ENCODE peak calls at places on chromosomes 16 and 17, in four cellular contexts. One of them, this sample, is unnamed.

GRCh38 chr17:48548687-48549621 is 4.0 kb upstream of the HOXB2 start:
- DNase-seq in WTC11: no peak
- DNase-seq in K562: no peak
- DNase-seq in HepG2: no peak
- DNase-seq in this sample: no peak

GRCh38 chr17:269616-270514 is 82.7 kb downstream of the RPH3AL start:
- DNase-seq in WTC11: no peak
- DNase-seq in K562: peak; percentile 7
- DNase-seq in HepG2: no peak
- DNase-seq in this sample: no peak

GRCh38 chr17:48429638-48430586 is at the start of gene SKAP1:
- DNase-seq in WTC11: peak; percentile 68
- DNase-seq in K562: no peak
- DNase-seq in HepG2: no peak
- DNase-seq in this sample: no peak

GRCh38 chr16:25023541-25023940 is 8.4 kb upstream of the ARHGAP17 start:
- DNase-seq in WTC11: no peak
- DNase-seq in K562: no peak
- DNase-seq in HepG2: no peak
- DNase-seq in this sample: no peak

GRCh38 chr16:54193656-54194007 is 93.0 kb downstream of the IRX3 start:
- DNase-seq in WTC11: peak; percentile 90
- DNase-seq in K562: peak; percentile 68
- DNase-seq in HepG2: peak; percentile 58
- DNase-seq in this sample: peak; percentile 4

GRCh38 chr16:86786338-86786737 is 208.0 kb downstream of the FOXL1 start:
- DNase-seq in WTC11: no peak
- DNase-seq in K562: no peak
- DNase-seq in HepG2: no peak
- DNase-seq in this sample: no peak

GRCh38 chr17:21029032-21029431 is 13.8 kb downstream of the USP22 start:
- DNase-seq in WTC11: no peak
- DNase-seq in K562: no peak
- DNase-seq in HepG2: no peak
- DNase-seq in this sample: no peak

GRCh38 chr16:84308120-84308519 is 13.4 kb downstream of the WFDC1 start:
- DNase-seq in WTC11: peak; percentile 79
- DNase-seq in K562: peak; percentile 49
- DNase-seq in HepG2: peak; percentile 40
- DNase-seq in this sample: no peak

GRCh38 chr17:77371888-77372443 is 231.2 kb downstream of the SEC14L1 start:
- DNase-seq in WTC11: no peak
- DNase-seq in K562: no peak
- DNase-seq in HepG2: no peak
- DNase-seq in this sample: no peak

GRCh38 chr17:76735586-76736348 is 1.4 kb downstream of the SRSF2 start:
- DNase-seq in WTC11: no peak
- DNase-seq in K562: peak; percentile 15
- DNase-seq in HepG2: no peak
- DNase-seq in this sample: no peak

GRCh38 chr17:72244942-72245341 is 124.1 kb downstream of the SOX9 start:
- DNase-seq in WTC11: no peak
- DNase-seq in K562: no peak
- DNase-seq in HepG2: no peak
- DNase-seq in this sample: no peak

GRCh38 chr16:85310868-85311585 is 198.8 kb upstream of the CIBAR2 start:
- DNase-seq in WTC11: no peak
- DNase-seq in K562: peak; percentile 61
- DNase-seq in HepG2: no peak
- DNase-seq in this sample: no peak

GRCh38 chr16:88357306-88358032 is 25.3 kb upstream of the ZNF469 start:
- DNase-seq in WTC11: no peak
- DNase-seq in K562: no peak
- DNase-seq in HepG2: no peak
- DNase-seq in this sample: no peak

GRCh38 chr16:73053379-73054130 is 5.6 kb upstream of the ZFHX3 start:
- DNase-seq in WTC11: no peak
- DNase-seq in K562: no peak
- DNase-seq in HepG2: peak; percentile 75
- DNase-seq in this sample: no peak

GRCh38 chr16:53094013-53094630 is 39.3 kb downstream of the CHD9 start:
- DNase-seq in WTC11: no peak
- DNase-seq in K562: peak; percentile 78
- DNase-seq in HepG2: no peak
- DNase-seq in this sample: peak; percentile 45

GRCh38 chr17:78114831-78115723 is 13.5 kb downstream of the TMC6 start:
- DNase-seq in WTC11: no peak
- DNase-seq in K562: peak; percentile 2
- DNase-seq in HepG2: no peak
- DNase-seq in this sample: no peak

GRCh38 chr16:50038756-50039529 is 13.9 kb downstream of the CNEP1R1 start:
- DNase-seq in WTC11: peak; percentile 17
- DNase-seq in K562: peak; percentile 35
- DNase-seq in HepG2: no peak
- DNase-seq in this sample: no peak

GRCh38 chr17:705863-706262 is 8.8 kb downstream of the VPS53 start:
- DNase-seq in WTC11: no peak
- DNase-seq in K562: no peak
- DNase-seq in HepG2: no peak
- DNase-seq in this sample: no peak

GRCh38 chr17:12421646-12422306 is 243.9 kb upstream of the MYOCD start:
- DNase-seq in WTC11: no peak
- DNase-seq in K562: no peak
- DNase-seq in HepG2: no peak
- DNase-seq in this sample: no peak

GRCh38 chr17:40430272-40431230 is 12.7 kb upstream of the IGFBP4 start:
- DNase-seq in WTC11: no peak
- DNase-seq in K562: no peak
- DNase-seq in HepG2: no peak
- DNase-seq in this sample: no peak

GRCh38 chr17:19771971-19772630 is 24.0 kb upstream of the ALDH3A1 start:
- DNase-seq in WTC11: no peak
- DNase-seq in K562: no peak
- DNase-seq in HepG2: no peak
- DNase-seq in this sample: no peak

GRCh38 chr16:17467923-17468540 is 2.7 kb downstream of the XYLT1 start:
- DNase-seq in WTC11: peak; percentile 77
- DNase-seq in K562: peak; percentile 32
- DNase-seq in HepG2: peak; percentile 33
- DNase-seq in this sample: no peak

GRCh38 chr16:84795338-84796053 is 24.3 kb upstream of the CRISPLD2 start:
- DNase-seq in WTC11: no peak
- DNase-seq in K562: no peak
- DNase-seq in HepG2: no peak
- DNase-seq in this sample: no peak

GRCh38 chr17:29115906-29116651 is 64.1 kb downstream of the MYO18A start:
- DNase-seq in WTC11: peak; percentile 76
- DNase-seq in K562: peak; percentile 50
- DNase-seq in HepG2: peak; percentile 36
- DNase-seq in this sample: no peak

GRCh38 chr16:74169687-74170522 is 126.7 kb upstream of the PSMD7 start:
- DNase-seq in WTC11: no peak
- DNase-seq in K562: no peak
- DNase-seq in HepG2: no peak
- DNase-seq in this sample: no peak

GRCh38 chr16:68069511-68070248 is 15.5 kb upstream of the NFATC3 start:
- DNase-seq in WTC11: no peak
- DNase-seq in K562: no peak
- DNase-seq in HepG2: no peak
- DNase-seq in this sample: no peak

GRCh38 chr16:30967795-30968194 is 10.2 kb downstream of the SETD1A start:
- DNase-seq in WTC11: no peak
- DNase-seq in K562: no peak
- DNase-seq in HepG2: no peak
- DNase-seq in this sample: no peak

GRCh38 chr16:78740269-78740668 is 640.8 kb downstream of the WWOX start:
- DNase-seq in WTC11: no peak
- DNase-seq in K562: no peak
- DNase-seq in HepG2: no peak
- DNase-seq in this sample: no peak

GRCh38 chr17:74303300-74303699 is 22.7 kb upstream of the KIF19 start:
- DNase-seq in WTC11: no peak
- DNase-seq in K562: no peak
- DNase-seq in HepG2: no peak
- DNase-seq in this sample: no peak

DNA sequence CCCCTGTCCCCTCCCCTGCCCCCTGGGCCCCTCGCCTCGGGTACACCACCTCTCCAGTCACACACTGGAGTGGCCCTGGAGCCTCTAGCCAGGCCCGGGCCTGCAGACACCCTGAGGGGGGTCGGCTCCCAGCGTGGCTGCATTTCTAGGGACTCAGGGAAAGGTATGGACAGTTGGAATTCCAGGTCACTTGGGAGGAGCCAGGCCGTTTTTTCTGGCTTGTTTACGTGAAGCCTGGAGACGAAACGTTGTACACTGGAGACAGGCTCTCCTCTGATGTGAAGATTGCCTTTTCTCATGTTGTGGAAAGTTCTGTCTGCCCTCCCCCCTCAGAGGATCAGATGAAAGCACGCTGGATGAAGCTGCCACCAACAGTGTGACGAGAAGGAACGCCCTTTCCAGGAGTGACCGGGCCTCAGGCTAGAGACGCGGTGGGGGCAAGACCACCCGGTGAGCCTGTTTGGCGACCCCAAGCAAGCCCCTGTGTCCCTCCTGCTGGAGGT is 4.0 kb upstream of the PPP1R27 start:
- DNase-seq in WTC11: no peak
- DNase-seq in K562: no peak
- DNase-seq in HepG2: no peak
- DNase-seq in this sample: no peak
- TF ChIP-seq NR2C2 in WTC11: no peak
- TF ChIP-seq NR2C2 in K562: no peak
- TF ChIP-seq NR2C2 in HepG2: no peak
- TF ChIP-seq NR2C2 in this sample: no peak

DNA sequence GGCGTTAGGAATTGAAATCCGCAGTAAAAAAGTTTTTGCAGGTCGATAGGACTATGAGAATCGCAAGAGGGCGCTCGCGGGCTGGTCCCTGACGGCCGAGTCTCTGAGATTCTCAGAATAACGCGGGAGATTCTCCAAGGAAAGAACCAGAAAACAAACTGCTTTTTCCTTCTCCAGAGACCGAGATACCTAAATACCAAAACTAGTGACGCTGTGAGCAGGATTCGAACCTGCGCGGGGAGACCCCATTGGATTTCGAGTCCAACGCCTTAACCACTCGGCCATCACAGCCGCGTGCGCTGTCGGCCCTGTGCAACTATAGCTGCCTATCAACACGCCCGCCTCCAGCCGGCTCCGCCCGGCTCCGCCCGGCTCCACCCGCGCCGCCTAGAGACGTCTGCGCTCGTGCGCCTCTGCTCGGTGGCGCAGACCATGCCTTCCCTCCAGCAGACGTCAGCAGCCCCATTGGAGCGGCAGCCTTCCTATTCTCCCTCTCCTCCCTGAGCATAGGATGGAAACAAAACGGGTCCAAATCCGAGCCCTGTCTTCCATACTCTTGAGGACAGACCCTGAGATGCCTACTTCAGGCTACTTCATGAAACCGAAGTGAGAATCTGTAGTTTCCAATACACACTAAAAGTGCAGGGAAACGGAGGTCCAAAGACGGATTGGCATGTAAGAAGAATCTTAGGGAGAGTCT is 13.4 kb downstream of the PER1 start:
- DNase-seq in WTC11: peak; percentile 97
- DNase-seq in K562: peak; percentile 94
- DNase-seq in HepG2: peak; percentile 96
- DNase-seq in this sample: peak; percentile 94
- TF ChIP-seq CTCF in WTC11: peak; percentile 83
- TF ChIP-seq CTCF in K562: peak; percentile 98
- TF ChIP-seq CTCF in HepG2: peak; percentile 70
- TF ChIP-seq CTCF in this sample: peak; percentile 76

GRCh38 chr17:65058151-65058550 is 1.6 kb upstream of the GNA13 start:
- DNase-seq in WTC11: no peak
- DNase-seq in K562: no peak
- DNase-seq in HepG2: no peak
- DNase-seq in this sample: no peak
- TF ChIP-seq NR2C2 in WTC11: no peak
- TF ChIP-seq NR2C2 in K562: no peak
- TF ChIP-seq NR2C2 in HepG2: no peak
- TF ChIP-seq NR2C2 in this sample: no peak

GRCh38 chr17:7971651-7972050 is 30.8 kb upstream of the GUCY2D start:
- DNase-seq in WTC11: no peak
- DNase-seq in K562: no peak
- DNase-seq in HepG2: no peak
- DNase-seq in this sample: no peak

GRCh38 chr17:7974638-7975131 is 27.7 kb upstream of the GUCY2D start:
- DNase-seq in WTC11: no peak
- DNase-seq in K562: no peak
- DNase-seq in HepG2: no peak
- DNase-seq in this sample: no peak

GRCh38 chr17:7967751-7968150 is 34.7 kb upstream of the GUCY2D start:
- DNase-seq in WTC11: no peak
- DNase-seq in K562: no peak
- DNase-seq in HepG2: no peak
- DNase-seq in this sample: no peak

GRCh38 chr17:7969434-7969833 is 33.0 kb upstream of the GUCY2D start:
- DNase-seq in WTC11: no peak
- DNase-seq in K562: no peak
- DNase-seq in HepG2: no peak
- DNase-seq in this sample: no peak

GRCh38 chr17:7972131-7972785 is 30.2 kb upstream of the GUCY2D start:
- DNase-seq in WTC11: no peak
- DNase-seq in K562: no peak
- DNase-seq in HepG2: no peak
- DNase-seq in this sample: no peak
- TF ChIP-seq CTCF in WTC11: no peak
- TF ChIP-seq CTCF in K562: no peak
- TF ChIP-seq CTCF in HepG2: no peak
- TF ChIP-seq CTCF in this sample: no peak

GRCh38 chr16:373020-373598 is 2.8 kb upstream of the MRPL28 start:
- DNase-seq in WTC11: no peak
- DNase-seq in K562: no peak
- DNase-seq in HepG2: no peak
- DNase-seq in this sample: no peak

GRCh38 chr16:375212-375611 is 4.9 kb upstream of the MRPL28 start:
- DNase-seq in WTC11: no peak
- DNase-seq in K562: no peak
- DNase-seq in HepG2: no peak
- DNase-seq in this sample: no peak

GRCh38 chr16:375927-376816 is 5.6 kb downstream of the PGAP6 start:
- DNase-seq in WTC11: no peak
- DNase-seq in K562: no peak
- DNase-seq in HepG2: no peak
- DNase-seq in this sample: no peak

GRCh38 chr16:373848-374615 is 3.7 kb upstream of the MRPL28 start:
- DNase-seq in WTC11: no peak
- DNase-seq in K562: no peak
- DNase-seq in HepG2: no peak
- DNase-seq in this sample: no peak

DNA sequence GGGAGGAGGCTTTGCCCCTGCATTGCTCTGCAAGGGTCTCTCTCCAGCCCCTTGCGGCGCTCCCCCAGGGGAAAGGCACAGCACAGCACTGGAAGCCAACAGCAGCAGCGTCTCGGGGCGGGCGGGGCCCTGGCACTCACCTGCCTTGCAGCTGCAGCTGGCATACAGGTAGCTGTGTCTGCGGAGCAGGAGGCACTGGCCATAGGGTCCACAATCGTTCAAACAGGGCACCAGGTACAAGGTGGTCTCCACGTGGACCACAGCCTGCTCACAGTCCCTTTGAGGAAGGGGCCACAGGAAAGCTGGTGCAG is 4.2 kb upstream of the MRPL28 start:
- DNase-seq in WTC11: no peak
- DNase-seq in K562: no peak
- DNase-seq in HepG2: no peak
- DNase-seq in this sample: no peak
- TF ChIP-seq NR2C2 in WTC11: no peak
- TF ChIP-seq NR2C2 in K562: no peak
- TF ChIP-seq NR2C2 in HepG2: no peak
- TF ChIP-seq NR2C2 in this sample: no peak

This sample was measured in GM12878.